ENCODE peak calls at places on chromosome 10, in seven cellular contexts. K, Y, A, R, Z, C and B are unnamed samples.
A peak's percentile ranks its signal among the peaks of the same experiment; 100 is the strongest.

GRCh38 chr10:104388830-104389229 is 35.2 kb downstream of the CFAP58 start:
- DNase-seq in R (no peak), K (no peak), Y (no peak), Z (no peak), C (no peak), A (no peak), B (no peak)

GRCh38 chr10:4051011-4051407 is 266.0 kb upstream of the KLF6 start:
- DNase-seq in R (no peak), Y (no peak), A (no peak), K (no peak), C (no peak), Z (no peak), B (peak; percentile 71)

GRCh38 chr10:77898323-77899079 is 28.1 kb downstream of the DLG5 start:
- DNase-seq in R (peak; percentile 27), Z (no peak), Y (no peak), A (no peak), C (no peak), K (no peak), B (no peak)

GRCh38 chr10:47401210-47401609 is 17.1 kb upstream of the ZNF488 start:
- DNase-seq in A (no peak), Y (no peak), R (no peak), K (no peak), C (no peak), Z (no peak), B (no peak)

GRCh38 chr10:99532687-99533495 is at the start of gene NKX2-3:
- DNase-seq in A (no peak), C (no peak), Y (peak; percentile 28), K (peak; percentile 82), R (peak; percentile 85), Z (no peak), B (peak; percentile 50)

GRCh38 chr10:132848951-132849545 is 63.1 kb upstream of the NKX6-2 start:
- DNase-seq in A (no peak), Y (no peak), Z (no peak), R (no peak), K (no peak), C (no peak), B (no peak)

GRCh38 chr10:117790177-117790576 is 247.6 kb downstream of the EMX2 start:
- DNase-seq in K (no peak), R (no peak), A (no peak), Z (no peak), Y (no peak), C (no peak), B (no peak)

GRCh38 chr10:20105931-20106330 is 289.7 kb downstream of the PLXDC2 start:
- DNase-seq in C (no peak), Z (no peak), R (no peak), A (no peak), K (no peak), Y (no peak), B (no peak)

GRCh38 chr10:106487726-106488125 is 676.8 kb downstream of the SORCS1 start:
- DNase-seq in A (no peak), Y (no peak), C (no peak), Z (no peak), K (no peak), R (no peak), B (no peak)

GRCh38 chr10:20890009-20890408 is 7.1 kb downstream of the NEBL start:
- DNase-seq in C (no peak), K (no peak), Y (no peak), Z (no peak), R (no peak), A (no peak), B (no peak)

GRCh38 chr10:77508076-77508475 is 129.5 kb downstream of the KCNMA1 start:
- DNase-seq in R (no peak), Z (no peak), K (no peak), A (no peak), C (no peak), Y (no peak), B (no peak)

GRCh38 chr10:49367600-49367999 is 28.3 kb downstream of the DRGX start:
- DNase-seq in Y (no peak), K (no peak), C (no peak), R (no peak), Z (no peak), A (no peak), B (no peak)

GRCh38 chr10:104416-104815 is 30.8 kb upstream of the ZMYND11 start:
- DNase-seq in C (no peak), Z (no peak), R (no peak), A (no peak), K (no peak), Y (no peak), B (no peak)

GRCh38 chr10:14173706-14174594 is 156.8 kb downstream of the FRMD4A start:
- DNase-seq in Y (no peak), R (no peak), A (no peak), Z (no peak), K (peak; percentile 19), C (no peak), B (peak; percentile 42)

GRCh38 chr10:71239946-71240795 is 27.8 kb downstream of the UNC5B start:
- DNase-seq in Y (no peak), Z (no peak), K (no peak), R (no peak), A (no peak), C (no peak), B (no peak)

GRCh38 chr10:133090654-133091053 is 2.9 kb downstream of the ADGRA1 start:
- DNase-seq in Z (no peak), K (no peak), C (no peak), Y (no peak), R (no peak), A (no peak), B (no peak)

GRCh38 chr10:5147255-5147980 is 37.5 kb downstream of the AKR1C8 start:
- DNase-seq in R (peak; percentile 24), K (no peak), Z (no peak), C (peak; percentile 40), A (no peak), Y (no peak), B (no peak)

GRCh38 chr10:6598679-6599078 is 18.6 kb upstream of the PRKCQ start:
- DNase-seq in A (no peak), R (no peak), Z (no peak), Y (no peak), K (no peak), C (no peak), B (no peak)

GRCh38 chr10:3681642-3682554 is 103.1 kb downstream of the KLF6 start:
- DNase-seq in Z (no peak), R (no peak), C (no peak), A (no peak), Y (no peak), K (no peak), B (no peak)

GRCh38 chr10:5547934-5548660 is 23.3 kb downstream of the CALML3 start:
- DNase-seq in A (no peak), C (peak; percentile 68), K (no peak), Y (no peak), R (peak; percentile 62), Z (no peak), B (peak; percentile 43)

GRCh38 chr10:61961278-61961677 is 59.8 kb downstream of the ARID5B start:
- DNase-seq in K (no peak), Y (no peak), A (peak; percentile 4), C (no peak), Z (no peak), R (no peak), B (no peak)

GRCh38 chr10:5538892-5539651 is 14.3 kb downstream of the CALML3 start:
- DNase-seq in K (no peak), R (peak; percentile 2), Y (no peak), A (no peak), C (no peak), Z (no peak), B (no peak)

GRCh38 chr10:86630079-86630478 is 24.3 kb upstream of the OPN4 start:
- DNase-seq in R (no peak), A (no peak), K (no peak), Z (no peak), Y (no peak), C (no peak), B (no peak)

GRCh38 chr10:50604049-50604640 is 19.6 kb downstream of the SGMS1 start:
- DNase-seq in A (no peak), Y (no peak), K (no peak), C (no peak), R (no peak), Z (no peak), B (no peak)

GRCh38 chr10:3500408-3500856 is 284.6 kb downstream of the KLF6 start:
- DNase-seq in Y (no peak), A (no peak), C (no peak), K (no peak), Z (no peak), R (no peak), B (peak; percentile 82)

GRCh38 chr10:91589015-91589655 is 43.7 kb downstream of the PPP1R3C start:
- DNase-seq in Y (no peak), C (no peak), Z (no peak), K (no peak), R (no peak), A (no peak), B (peak; percentile 62)

GRCh38 chr10:117673611-117674010 is 131.1 kb downstream of the EMX2 start:
- DNase-seq in Y (no peak), K (no peak), R (no peak), Z (no peak), C (no peak), A (no peak), B (no peak)

GRCh38 chr10:111648046-111648445 is 535.5 kb downstream of the GPAM start:
- DNase-seq in C (no peak), K (no peak), Y (no peak), A (no peak), R (no peak), Z (no peak), B (peak; percentile 72)